ENCODE peak calls at places on chromosomes 11 and 22, in four cellular contexts. X is HepG2, U is K562, I is GM12878. F is an unnamed sample.

GRCh38 chr11:102994101-102994500 is 38.6 kb upstream of the MMP13 start:
- DNase-seq in X (no peak), U (no peak), I (no peak), F (peak)

GRCh38 chr11:77093056-77093891 is 9.4 kb upstream of the OMP start:
- DNase-seq in X (no peak), U (no peak), I (no peak), F (no peak)

GRCh38 chr11:89456681-89457080 is 34.5 kb downstream of the NOX4 start:
- DNase-seq in X (no peak), U (no peak), I (no peak), F (no peak)

GRCh38 chr22:29988719-29989118 is 91.5 kb upstream of the HORMAD2 start:
- DNase-seq in X (no peak), U (no peak), I (no peak), F (no peak)

GRCh38 chr11:91272089-91272488 is 952.5 kb upstream of the FAT3 start:
- DNase-seq in X (no peak), U (no peak), I (no peak), F (no peak)

GRCh38 chr22:23147632-23148387 is 2.5 kb downstream of the RAB36 start:
- DNase-seq in X (peak), U (no peak), I (no peak), F (no peak)

GRCh38 chr22:49555526-49555925 is 272.1 kb downstream of the BRD1 start:
- DNase-seq in X (no peak), U (no peak), I (no peak), F (no peak)

GRCh38 chr11:94845622-94846021 is 77.5 kb downstream of the AMOTL1 start:
- DNase-seq in X (peak), U (no peak), I (no peak), F (no peak)

GRCh38 chr11:19660076-19660475 is 52.6 kb upstream of the NAV2 start:
- DNase-seq in X (peak), U (peak), I (peak), F (no peak)

GRCh38 chr22:27100323-27100722 is 442.9 kb downstream of the MIAT start:
- DNase-seq in X (no peak), U (no peak), I (no peak), F (no peak)

GRCh38 chr22:43272869-43273318 is 70.3 kb downstream of the SCUBE1 start:
- DNase-seq in X (no peak), U (peak), I (no peak), F (no peak)

GRCh38 chr11:28009383-28009782 is 98.6 kb downstream of the KIF18A start:
- DNase-seq in X (no peak), U (no peak), I (no peak), F (no peak)

GRCh38 chr22:37484115-37485005 is 1.8 kb downstream of the MFNG start:
- DNase-seq in X (no peak), U (no peak), I (peak), F (no peak)

GRCh38 chr11:766106-766940 is 11.0 kb downstream of the GATD1 start:
- DNase-seq in X (no peak), U (no peak), I (no peak), F (no peak)

GRCh38 chr11:765802-766091 is 11.5 kb downstream of the GATD1 start:
- DNase-seq in X (no peak), U (no peak), I (no peak), F (no peak)

GRCh38 chr11:765025-765801 is 12.1 kb downstream of the GATD1 start:
- DNase-seq in X (peak), U (peak), I (no peak), F (no peak)

GRCh38 chr11:767238-767637 is 10.0 kb downstream of the GATD1 start:
- DNase-seq in X (no peak), U (no peak), I (no peak), F (no peak)

DNA sequence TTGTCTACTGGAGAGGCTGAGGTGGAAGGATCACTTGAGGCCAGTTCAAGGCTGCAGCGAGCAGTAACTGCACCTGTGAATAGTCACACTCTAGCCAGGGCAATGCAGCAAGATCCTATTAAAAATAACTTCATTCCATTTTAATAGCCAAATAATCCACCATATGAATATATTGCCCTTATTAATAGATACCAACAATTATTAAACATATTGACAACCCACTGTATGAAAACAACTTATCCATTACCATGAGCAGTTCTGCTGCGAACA is 10.4 kb downstream of the GATD1 start:
- DNase-seq in X (no peak), U (no peak), I (no peak), F (no peak)
- TF ChIP-seq TARDBP in X (no peak), U (no peak), I (no peak), F (no peak)

GRCh38 chr11:32562839-32563599 is 20.6 kb upstream of the EIF3M start:
- DNase-seq in X (no peak), U (no peak), I (no peak), F (no peak)
- TF ChIP-seq BHLHE40 in X (no peak), U (no peak), I (no peak), F (no peak)

DNA sequence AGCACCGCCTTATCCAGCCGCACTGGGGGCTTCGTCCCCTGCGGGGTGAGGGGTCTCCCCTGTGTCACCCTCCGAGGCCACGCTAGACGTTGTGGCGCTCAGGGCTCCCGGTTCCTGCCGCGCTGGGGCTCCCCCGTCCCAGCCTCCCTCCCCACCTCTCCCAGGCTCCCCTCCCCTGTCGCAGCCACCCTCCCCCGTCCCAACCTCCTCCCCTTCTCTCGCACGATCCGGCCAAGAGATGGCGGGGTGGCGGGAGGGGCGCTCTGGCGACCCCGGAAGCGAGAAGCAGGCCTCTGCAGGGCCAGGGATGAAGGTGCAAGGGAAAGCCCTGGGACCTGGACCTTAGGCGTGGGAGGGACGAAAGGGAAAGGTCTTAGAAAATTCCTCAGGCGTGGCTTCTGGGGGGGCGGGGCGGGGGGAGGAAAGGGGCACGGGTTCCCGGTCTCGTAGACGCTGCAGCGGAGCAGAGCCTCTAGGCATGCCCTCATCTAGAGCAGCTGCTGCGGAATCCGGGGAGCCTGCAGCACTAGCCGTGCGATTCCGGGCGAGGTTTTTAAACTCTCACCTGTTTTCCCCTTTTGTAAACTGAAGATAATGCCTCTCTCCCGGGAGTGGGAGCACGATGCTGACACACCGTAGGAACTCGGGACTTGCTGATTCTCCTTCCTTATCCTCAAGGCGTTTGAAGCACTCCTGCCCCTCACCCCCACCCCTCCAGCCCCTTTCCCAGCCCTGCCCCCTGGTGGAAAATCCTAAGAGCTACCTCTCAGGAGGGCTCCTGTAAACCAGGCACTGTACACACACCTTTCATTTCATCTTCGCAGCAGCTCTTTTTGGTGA is 14.4 kb downstream of the KCNJ5 start:
- DNase-seq in X (no peak), U (peak), I (no peak), F (peak)
- TF ChIP-seq FOXM1 in X (no peak), U (no peak), I (no peak), F (no peak)

GRCh38 chr11:69377029-69377952 is 83.3 kb downstream of the MYEOV start:
- DNase-seq in X (no peak), U (no peak), I (no peak), F (no peak)
- TF ChIP-seq TARDBP in X (no peak), U (no peak), I (no peak), F (no peak)

GRCh38 chr11:64951529-64951928 is 15.8 kb upstream of the GPHA2 start:
- DNase-seq in X (no peak), U (no peak), I (no peak), F (no peak)

DNA sequence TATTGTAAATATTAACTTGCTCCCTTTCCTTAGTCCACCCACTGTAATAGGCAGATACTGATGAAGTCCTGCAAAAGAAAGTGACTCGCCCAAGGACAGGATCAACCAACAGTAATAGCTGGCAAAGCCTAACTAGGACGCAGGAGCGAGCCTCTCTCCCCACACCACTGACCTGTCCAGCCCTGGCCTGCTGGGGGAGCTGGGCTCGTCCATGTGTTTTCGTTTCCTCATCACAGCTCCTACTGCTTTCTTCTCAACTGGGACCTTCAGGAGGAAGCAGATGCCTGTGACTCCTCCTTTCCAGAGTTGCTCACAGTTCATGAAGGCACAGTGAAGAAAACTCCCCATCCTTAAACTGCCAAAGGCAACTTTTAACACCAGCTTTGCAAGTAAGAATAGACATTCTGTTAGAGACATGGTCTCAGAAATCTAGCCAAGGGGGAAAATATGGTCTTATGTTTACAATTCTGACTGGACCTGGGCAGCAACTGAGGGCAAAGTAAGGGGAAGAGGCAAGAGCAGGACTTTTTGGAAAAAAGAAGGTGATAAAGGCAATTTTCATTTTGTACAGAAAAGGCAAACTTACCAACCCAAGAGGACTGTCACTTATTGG is 11.6 kb upstream of the GPHA2 start:
- DNase-seq in X (no peak), U (peak), I (no peak), F (no peak)
- TF ChIP-seq BHLHE40 in X (no peak), U (no peak), I (no peak), F (no peak)

DNA sequence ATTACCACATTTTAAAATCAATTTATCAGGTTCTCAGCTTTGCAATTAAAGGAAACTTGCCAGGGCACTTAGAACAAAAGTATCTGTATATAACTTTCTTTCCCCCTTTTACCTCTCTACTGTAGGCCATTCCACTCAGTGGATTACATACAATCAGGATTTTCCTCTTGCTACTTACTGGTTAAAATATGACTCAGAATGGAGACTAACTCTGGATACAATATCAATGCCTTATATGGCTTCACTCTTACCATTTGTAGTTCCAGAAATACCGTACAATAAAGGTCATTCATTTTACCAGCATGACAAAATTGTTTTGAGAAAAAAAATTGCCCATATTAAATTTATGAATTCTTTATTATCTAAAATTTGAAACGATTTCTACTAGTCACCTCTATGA is 706.8 kb downstream of the KCNA4 start:
- DNase-seq in X (no peak), U (no peak), I (no peak), F (no peak)
- TF ChIP-seq FOXM1 in X (no peak), U (no peak), I (no peak), F (no peak)